ENCODE peak calls at places on chromosomes 5 and 9, in six cellular contexts. F is GM12892, C is GM12878, G is K562, U is H1, L is HepG2. I is an unnamed sample.

GRCh38 chr5:82329393-82329792 is 51.2 kb upstream of the RPS23 start:
- DNase-seq in U (no peak), L (no peak), F (no peak), C (no peak), G (peak), I (no peak)

GRCh38 chr9:6973762-6974161 is 216.0 kb downstream of the KDM4C start:
- DNase-seq in C (peak), L (peak), U (no peak), F (no peak), G (no peak), I (peak)

GRCh38 chr5:39678533-39678932 is 253.8 kb upstream of the DAB2 start:
- DNase-seq in L (no peak), U (no peak), F (no peak), C (no peak), G (no peak), I (no peak)

GRCh38 chr5:142324377-142324870 is 397 bp downstream of the SPRY4 start:
- DNase-seq in U (no peak), C (no peak), L (no peak), F (no peak), G (no peak), I (peak)

GRCh38 chr5:100841358-100842076 is 61.6 kb downstream of the ST8SIA4 start:
- DNase-seq in U (no peak), G (no peak), F (no peak), C (no peak), L (no peak), I (no peak)

GRCh38 chr9:110065527-110065926 is 142.4 kb downstream of the C9orf152 start:
- DNase-seq in U (no peak), L (no peak), G (no peak), C (no peak), F (no peak), I (no peak)

GRCh38 chr5:137825165-137825564 is 42.5 kb upstream of the MYOT start:
- DNase-seq in U (no peak), C (no peak), G (no peak), F (no peak), L (no peak), I (no peak)

GRCh38 chr9:96453625-96454024 is 3.7 kb downstream of the HABP4 start:
- DNase-seq in L (peak), G (no peak), F (no peak), U (no peak), C (no peak), I (no peak)

GRCh38 chr5:136308396-136308795 is 56.9 kb downstream of the TRPC7 start:
- DNase-seq in F (no peak), C (no peak), G (no peak), U (no peak), L (no peak), I (no peak)

GRCh38 chr5:16013334-16014065 is 166.1 kb downstream of the MARCHF11 start:
- DNase-seq in G (no peak), C (no peak), L (no peak), F (no peak), U (no peak), I (no peak)

GRCh38 chr9:20330688-20331087 is 291.6 kb downstream of the MLLT3 start:
- DNase-seq in C (no peak), U (no peak), F (no peak), G (no peak), L (no peak), I (no peak)

GRCh38 chr5:127029513-127030258 is 672 bp downstream of the MARCHF3 start:
- DNase-seq in U (no peak), L (peak), C (no peak), F (peak), G (peak), I (no peak)

GRCh38 chr9:14746655-14747054 is 24.1 kb upstream of the CER1 start:
- DNase-seq in G (no peak), U (no peak), C (no peak), L (no peak), F (no peak), I (no peak)

GRCh38 chr5:134138416-134139376 is 24.2 kb downstream of the TCF7 start:
- DNase-seq in L (no peak), G (no peak), F (peak), C (peak), U (no peak), I (peak)

GRCh38 chr9:68851657-68852056 is 146.6 kb downstream of the PIP5K1B start:
- DNase-seq in L (no peak), F (no peak), U (no peak), C (no peak), G (no peak), I (no peak)

GRCh38 chr5:67870662-67871061 is 344.9 kb upstream of the PIK3R1 start:
- DNase-seq in C (no peak), G (no peak), U (no peak), L (no peak), F (no peak), I (no peak)

GRCh38 chr5:72817076-72817476 is 615 bp downstream of the TNPO1 start:
- DNase-seq in C (no peak), U (no peak), G (peak), F (peak), L (peak), I (peak)

GRCh38 chr9:123834907-123835562 is 94.9 kb downstream of the DENND1A start:
- DNase-seq in U (no peak), G (peak), F (no peak), L (no peak), C (peak), I (peak)

GRCh38 chr9:8486095-8486494 is 686.5 kb upstream of the DMAC1 start:
- DNase-seq in U (peak), F (no peak), G (no peak), C (no peak), L (no peak), I (no peak)

GRCh38 chr5:78504726-78505431 is 143.7 kb downstream of the LHFPL2 start:
- DNase-seq in C (no peak), F (no peak), G (no peak), U (no peak), L (no peak), I (no peak)

GRCh38 chr9:114203410-114204140 is 48.2 kb downstream of the COL27A1 start:
- DNase-seq in U (no peak), C (no peak), L (no peak), F (no peak), G (no peak), I (no peak)

GRCh38 chr5:113489299-113489698 is 1.0 kb upstream of the MCC start:
- DNase-seq in F (no peak), L (peak), U (no peak), G (no peak), C (no peak), I (no peak)

GRCh38 chr5:1505506-1506241 is 18.1 kb downstream of the LPCAT1 start:
- DNase-seq in U (no peak), C (no peak), L (no peak), F (no peak), G (no peak), I (no peak)

GRCh38 chr9:28951945-28952344 is 1378.7 kb upstream of the C9orf72 start:
- DNase-seq in L (peak), C (no peak), F (no peak), U (no peak), G (no peak), I (no peak)

DNA sequence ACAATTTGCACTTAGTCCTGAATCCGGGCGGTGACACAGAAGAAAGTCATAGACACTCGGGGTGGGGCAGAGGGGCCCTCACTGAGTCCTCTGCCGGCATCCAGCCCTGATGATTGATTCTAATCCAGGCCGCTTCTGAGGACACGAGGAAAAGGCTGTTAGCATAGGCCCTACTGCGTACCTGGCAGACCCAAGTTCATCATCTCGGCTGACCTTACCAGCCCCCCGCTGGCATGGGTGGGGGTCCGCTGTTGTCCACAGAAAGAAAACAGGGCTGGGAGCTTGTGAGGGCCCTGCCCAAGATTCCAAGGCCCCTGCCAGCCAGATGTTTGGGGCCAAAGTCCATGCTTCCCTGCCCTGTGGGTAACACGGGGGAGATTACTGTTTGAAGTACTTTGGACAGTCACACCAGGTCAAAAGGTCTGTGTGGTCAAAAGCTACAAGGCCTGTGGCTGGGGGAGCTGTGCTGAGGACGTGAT is 24.5 kb downstream of the ERGIC1 start:
- DNase-seq in U (no peak), F (no peak), G (no peak), L (peak), C (no peak), I (no peak)
- TF ChIP-seq TAF1 in U (no peak), F (no peak), G (no peak), L (no peak), C (no peak), I (no peak)

GRCh38 chr5:140365941-140366340 is 5.9 kb downstream of the SLC4A9 start:
- DNase-seq in G (no peak), C (no peak), U (no peak), L (no peak), F (no peak), I (no peak)

GRCh38 chr5:140365282-140365681 is 5.3 kb downstream of the SLC4A9 start:
- DNase-seq in G (no peak), F (no peak), L (no peak), C (no peak), U (no peak), I (no peak)

GRCh38 chr5:140367631-140368013 is 7.6 kb downstream of the SLC4A9 start:
- DNase-seq in L (no peak), G (no peak), F (no peak), C (no peak), U (no peak), I (no peak)

GRCh38 chr5:140364472-140364765 is 4.4 kb downstream of the SLC4A9 start:
- DNase-seq in U (no peak), C (no peak), L (no peak), G (no peak), F (no peak), I (no peak)

DNA sequence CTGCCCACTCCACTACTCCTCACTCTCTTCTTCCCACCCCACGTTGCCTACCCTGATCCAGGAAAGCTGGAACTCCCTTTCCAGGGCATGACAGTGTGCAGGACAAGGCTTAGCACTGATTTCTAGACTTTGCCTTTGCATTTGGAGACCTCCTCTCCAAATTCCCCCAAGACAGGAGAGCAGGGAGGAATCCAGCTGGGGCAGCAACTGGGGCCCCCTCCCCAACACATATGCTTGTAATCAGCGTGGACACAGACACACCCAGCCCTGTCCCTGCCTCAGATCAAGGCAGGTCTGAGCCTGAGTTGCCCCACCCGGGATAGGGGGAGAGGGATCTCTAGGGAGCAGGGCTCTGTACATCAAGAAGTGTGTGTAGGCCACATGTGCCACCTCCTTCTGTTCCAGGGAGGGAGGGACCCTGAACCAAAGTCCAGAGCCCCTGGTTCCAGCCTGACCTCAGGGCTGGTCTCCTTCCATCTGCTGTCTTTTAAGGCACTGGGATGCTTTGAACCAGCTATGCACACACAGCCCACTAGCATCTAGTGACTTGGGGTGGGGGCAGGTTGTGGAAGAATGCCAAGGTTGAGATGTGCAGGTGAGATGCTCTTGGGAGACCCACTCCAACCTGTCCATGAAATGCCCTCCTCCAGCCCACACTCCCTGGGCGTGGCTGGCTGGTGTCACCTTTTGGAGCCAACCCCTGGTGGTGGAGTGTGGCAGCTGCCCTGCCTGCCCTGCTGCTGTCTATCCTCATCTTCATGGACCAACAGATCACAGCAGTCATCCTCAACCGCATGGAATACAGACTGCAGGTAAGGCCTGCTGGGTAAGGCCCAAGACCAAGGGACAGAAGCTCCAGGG is 7.0 kb downstream of the SLC4A9 start:
- DNase-seq in C (no peak), L (no peak), G (no peak), F (no peak), U (no peak), I (no peak)
- TF ChIP-seq POLR2A in C (no peak), L (no peak), G (no peak), F (no peak), U (no peak), I (no peak)

DNA sequence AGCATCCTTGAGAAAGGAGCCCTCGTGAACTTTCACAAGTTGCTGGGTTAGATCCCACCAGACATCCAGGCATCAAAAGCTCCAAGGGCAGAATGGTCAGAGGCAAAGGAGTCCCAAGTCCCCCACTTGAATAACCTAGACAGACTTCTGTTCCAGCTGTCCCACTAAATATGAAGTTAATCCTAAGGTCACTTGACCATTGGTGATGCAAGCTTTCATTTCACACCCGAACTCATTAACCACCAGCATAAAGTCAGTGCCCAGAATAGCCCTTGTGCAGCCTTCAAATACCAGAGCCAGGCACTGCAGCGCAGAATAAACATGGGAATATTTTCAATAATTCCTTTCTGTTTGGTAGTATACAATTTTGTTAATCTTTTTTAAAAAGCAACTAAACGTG is 28.9 kb downstream of the OXCT1 start:
- DNase-seq in F (no peak), G (no peak), U (no peak), C (no peak), L (no peak), I (no peak)
- TF ChIP-seq POLR2AphosphoS5 in F (no peak), G (no peak), U (no peak), C (no peak), L (no peak), I (no peak)

GRCh38 chr5:19927919-19928318 is 60.1 kb downstream of the CDH18 start:
- DNase-seq in F (no peak), C (no peak), G (no peak), L (peak), U (peak), I (no peak)
- TF ChIP-seq TAF1 in F (no peak), C (no peak), G (no peak), L (no peak), U (no peak), I (no peak)

DNA sequence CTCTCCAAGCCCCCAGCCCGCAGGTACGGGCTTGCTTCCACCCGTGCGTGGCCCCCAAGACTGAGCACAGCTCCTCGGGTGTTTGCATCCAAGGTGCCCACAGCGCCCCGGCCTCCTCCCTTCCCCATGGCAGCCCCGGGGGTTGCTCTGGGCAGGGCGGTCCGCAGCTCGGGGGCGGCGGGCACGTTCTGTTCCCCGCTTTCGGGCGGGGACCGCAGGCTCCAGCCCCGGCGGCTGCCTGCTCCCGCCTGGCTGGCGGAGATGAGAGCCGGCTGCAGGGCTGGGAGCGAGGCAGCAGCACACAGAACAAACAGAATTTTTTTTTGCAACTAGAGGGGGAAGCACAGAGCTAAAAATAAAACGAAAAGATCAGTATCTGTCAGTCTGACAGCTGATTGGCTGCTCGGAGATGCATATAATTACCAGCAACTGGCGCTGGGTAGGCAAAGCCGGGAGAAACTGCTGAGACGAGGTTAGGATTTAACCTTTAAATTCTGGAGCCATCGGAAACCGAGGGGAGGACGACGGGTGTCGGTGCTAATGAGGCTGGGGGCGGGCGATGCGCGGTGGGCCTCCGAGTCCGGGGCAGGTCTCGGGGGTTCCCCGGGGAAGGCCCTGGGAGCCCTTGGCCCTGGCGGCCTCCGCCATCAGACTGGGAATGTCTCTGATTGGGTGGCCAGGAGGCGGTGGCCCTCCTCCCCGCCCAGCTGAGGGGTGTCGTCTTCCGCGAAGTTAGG is 142.7 kb upstream of the IER5L start:
- DNase-seq in U (no peak), G (peak), L (peak), F (peak), C (peak), I (peak)
- TF ChIP-seq POLR2A in U (no peak), G (no peak), L (no peak), F (no peak), C (no peak), I (no peak)

GRCh38 chr5:104267282-104268015 is 704.9 kb upstream of the NUDT12 start:
- DNase-seq in U (no peak), C (no peak), F (no peak), G (no peak), L (no peak), I (no peak)
- TF ChIP-seq POLR2AphosphoS5 in U (no peak), C (no peak), F (no peak), G (no peak), L (no peak), I (no peak)

I was measured in GM12891.